ENCODE peak calls at places on chromosomes 6 and 20, in eight cellular contexts. S, F, O, X, K, V, Y and J are unnamed samples.

GRCh38 chr6:148972481-148972880 is 225.7 kb downstream of the UST start:
- DNase-seq in F (peak), K (no peak), S (peak), V (peak), X (no peak), Y (no peak), O (peak), J (peak)

GRCh38 chr6:134534708-134535149 is 216.8 kb upstream of the SGK1 start:
- DNase-seq in O (no peak), S (no peak), V (peak), X (no peak), K (no peak), Y (no peak), F (no peak), J (peak)

GRCh38 chr20:61813791-61814190 is 251.9 kb downstream of the TAF4 start:
- DNase-seq in K (no peak), X (no peak), V (no peak), Y (no peak), O (no peak), F (no peak), S (no peak), J (no peak)

GRCh38 chr6:163324928-163325784 is 89.4 kb upstream of the QKI start:
- DNase-seq in X (no peak), V (peak), O (peak), F (no peak), K (no peak), Y (no peak), S (no peak), J (no peak)

GRCh38 chr6:52594216-52594615 is 17.4 kb upstream of the TRAM2 start:
- DNase-seq in Y (no peak), S (no peak), V (no peak), F (no peak), O (no peak), K (no peak), X (no peak), J (no peak)

GRCh38 chr20:45119556-45120266 is 4.6 kb downstream of the WFDC12 start:
- DNase-seq in K (no peak), S (no peak), Y (no peak), X (no peak), F (no peak), O (no peak), V (no peak), J (no peak)

GRCh38 chr6:41967312-41968287 is 26.0 kb upstream of the CCND3 start:
- DNase-seq in V (peak), Y (no peak), O (no peak), F (peak), K (no peak), X (no peak), S (no peak), J (peak)

GRCh38 chr6:108944707-108945685 is 96.8 kb downstream of the ARMC2 start:
- DNase-seq in Y (no peak), S (no peak), K (peak), V (no peak), F (no peak), O (no peak), X (peak), J (peak)

GRCh38 chr6:79694623-79695311 is 63.6 kb downstream of the SH3BGRL2 start:
- DNase-seq in F (peak), S (no peak), O (no peak), X (no peak), V (no peak), Y (no peak), K (no peak), J (no peak)

GRCh38 chr20:23047738-23048214 is 1.7 kb downstream of the THBD start:
- DNase-seq in O (peak), F (peak), S (no peak), Y (peak), X (peak), V (peak), K (no peak), J (no peak)

GRCh38 chr20:59472059-59472458 is 132.3 kb upstream of the PHACTR3 start:
- DNase-seq in O (no peak), X (no peak), Y (peak), K (no peak), V (no peak), F (no peak), S (no peak), J (no peak)

GRCh38 chr6:4371207-4371921 is 236.0 kb upstream of the ECI2 start:
- DNase-seq in S (peak), V (no peak), Y (peak), X (peak), F (peak), K (no peak), O (peak), J (no peak)

GRCh38 chr6:98980814-98981213 is 33.1 kb upstream of the FBXL4 start:
- DNase-seq in S (no peak), K (no peak), O (no peak), X (no peak), Y (no peak), F (peak), V (no peak), J (no peak)

GRCh38 chr20:63178889-63179751 is 36.8 kb downstream of the YTHDF1 start:
- DNase-seq in S (peak), O (peak), Y (no peak), X (peak), F (peak), V (peak), K (no peak), J (no peak)

GRCh38 chr20:49481116-49481515 is 1.4 kb downstream of the KCNB1 start:
- DNase-seq in O (no peak), K (no peak), X (no peak), F (no peak), S (no peak), Y (no peak), V (no peak), J (no peak)
- H3K27ac ChIP-seq in O (no peak), K (no peak), X (no peak), F (no peak), S (no peak), Y (no peak), V (no peak), J (no peak)

DNA sequence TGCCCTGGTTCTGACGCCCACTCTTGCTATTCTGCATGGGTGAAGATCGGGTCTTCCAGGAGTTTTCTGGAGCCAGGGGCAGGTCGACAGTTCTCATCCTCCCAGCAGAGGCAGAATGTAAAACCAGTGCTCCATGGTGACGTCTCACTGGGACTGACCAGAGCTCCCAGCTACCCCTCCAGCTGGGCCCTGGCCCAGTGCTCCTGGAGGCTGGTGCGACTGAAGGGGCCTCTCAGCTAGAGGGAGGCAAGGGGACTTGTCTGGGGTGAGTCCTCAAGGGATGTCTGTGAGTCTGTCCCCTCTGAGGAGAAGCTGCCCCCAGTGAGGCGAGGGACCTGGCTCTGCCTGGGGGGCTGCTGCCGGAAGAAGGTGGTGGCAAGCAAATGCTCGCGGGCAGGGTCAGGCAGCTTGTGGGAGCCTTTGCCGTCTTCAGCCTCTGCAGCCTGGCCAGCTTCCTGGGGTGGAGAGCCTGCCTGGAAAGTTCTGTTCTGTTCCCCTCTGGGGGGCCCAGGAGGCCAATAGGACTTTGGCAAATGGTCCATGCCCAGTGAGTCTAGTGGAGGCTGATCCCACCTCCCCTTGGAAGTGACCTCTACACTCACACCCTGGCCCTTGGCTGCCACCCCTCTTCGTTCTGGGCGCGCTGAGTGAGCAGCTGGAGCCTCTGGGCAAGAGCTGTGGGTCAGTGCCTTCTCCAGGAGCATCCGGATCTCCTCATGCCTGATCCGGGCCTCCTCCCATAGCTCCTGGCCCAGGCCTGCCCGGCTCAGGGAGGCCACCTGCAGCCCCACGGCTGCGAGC is 47.5 kb downstream of the KIAA1755 start:
- DNase-seq in V (no peak), K (no peak), Y (peak), F (no peak), S (no peak), X (no peak), O (no peak), J (no peak)
- H3K27ac ChIP-seq in V (no peak), K (no peak), Y (no peak), F (no peak), S (no peak), X (peak), O (no peak), J (no peak)

GRCh38 chr20:49231461-49231860 is 12.2 kb downstream of the DDX27 start:
- DNase-seq in S (no peak), O (no peak), F (no peak), X (no peak), K (no peak), Y (peak), V (no peak), J (no peak)

GRCh38 chr20:49228676-49229075 is 9.5 kb downstream of the DDX27 start:
- DNase-seq in F (no peak), K (no peak), S (no peak), X (no peak), Y (peak), V (no peak), O (no peak), J (no peak)

GRCh38 chr20:49233226-49233625 is 14.0 kb downstream of the DDX27 start:
- DNase-seq in K (no peak), F (no peak), X (no peak), S (no peak), O (no peak), Y (peak), V (no peak), J (no peak)

GRCh38 chr20:49230021-49230420 is 10.8 kb downstream of the DDX27 start:
- DNase-seq in Y (no peak), O (no peak), X (no peak), S (no peak), K (no peak), V (no peak), F (no peak), J (no peak)

GRCh38 chr20:49230575-49231211 is 11.5 kb downstream of the DDX27 start:
- DNase-seq in X (peak), K (no peak), S (no peak), V (no peak), O (no peak), F (no peak), Y (no peak), J (no peak)
- H3K27ac ChIP-seq in X (no peak), K (no peak), S (no peak), V (no peak), O (no peak), F (no peak), Y (no peak), J (peak)

GRCh38 chr20:4971064-4971463 is 30.2 kb downstream of the SLC23A2 start:
- DNase-seq in Y (no peak), K (no peak), V (no peak), S (no peak), F (no peak), O (no peak), X (no peak), J (no peak)

GRCh38 chr20:4961746-4962145 is 39.6 kb downstream of the SLC23A2 start:
- DNase-seq in X (peak), K (peak), V (no peak), F (no peak), O (no peak), Y (no peak), S (no peak), J (no peak)

GRCh38 chr20:4962257-4962855 is 39.0 kb downstream of the SLC23A2 start:
- DNase-seq in F (no peak), V (no peak), Y (no peak), O (no peak), X (no peak), S (no peak), K (no peak), J (no peak)

GRCh38 chr20:4967752-4968477 is 33.4 kb downstream of the SLC23A2 start:
- DNase-seq in V (no peak), S (no peak), Y (no peak), K (no peak), O (no peak), F (no peak), X (no peak), J (no peak)

GRCh38 chr20:4966826-4967751 is 34.2 kb downstream of the SLC23A2 start:
- DNase-seq in O (no peak), Y (no peak), K (no peak), F (no peak), S (no peak), V (no peak), X (no peak), J (no peak)
- H3K27ac ChIP-seq in O (peak), Y (no peak), K (no peak), F (no peak), S (no peak), V (no peak), X (no peak), J (no peak)

DNA sequence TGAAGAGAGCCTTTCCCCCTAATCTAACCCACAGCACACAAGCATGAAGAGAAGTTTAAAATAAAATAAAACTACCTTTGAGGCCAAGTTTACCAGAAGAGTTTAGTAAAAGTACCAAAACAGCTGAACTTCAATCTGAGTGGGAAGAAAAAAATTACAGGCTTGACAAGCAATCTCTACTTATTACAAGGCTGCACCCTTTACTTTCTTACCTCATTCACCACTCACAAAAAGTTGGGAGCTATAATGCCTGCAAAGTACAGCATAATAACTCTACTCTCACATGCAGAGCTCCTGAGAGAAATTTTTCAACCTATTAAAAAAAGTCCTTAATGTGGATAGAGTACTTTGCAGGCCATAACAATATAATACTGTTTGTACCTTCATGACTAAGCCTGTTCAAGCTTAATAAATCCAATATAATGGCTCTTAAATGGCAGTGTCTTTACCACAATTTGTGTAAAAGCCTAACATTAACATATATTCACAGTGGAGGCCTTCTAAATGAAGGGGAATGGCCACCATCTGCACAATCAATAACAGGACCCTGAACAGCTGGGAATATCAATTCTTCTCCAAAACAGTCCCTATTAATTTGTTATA is 103.1 kb downstream of the DST start:
- DNase-seq in F (no peak), V (no peak), X (no peak), S (no peak), O (no peak), Y (no peak), K (no peak), J (no peak)
- H3K27ac ChIP-seq in F (no peak), V (no peak), X (peak), S (no peak), O (no peak), Y (peak), K (no peak), J (peak)

GRCh38 chr20:853406-853996 is 20.0 kb downstream of the FAM110A start:
- DNase-seq in Y (peak), V (no peak), K (no peak), O (no peak), X (no peak), S (no peak), F (no peak), J (no peak)

GRCh38 chr20:856361-856775 is 22.9 kb downstream of the FAM110A start:
- DNase-seq in V (peak), X (no peak), K (no peak), F (no peak), Y (peak), S (no peak), O (no peak), J (peak)

GRCh38 chr20:858011-858410 is 24.5 kb downstream of the FAM110A start:
- DNase-seq in K (no peak), S (no peak), O (no peak), V (no peak), Y (peak), F (no peak), X (no peak), J (peak)

GRCh38 chr20:854601-855000 is 21.1 kb downstream of the FAM110A start:
- DNase-seq in X (no peak), K (no peak), F (no peak), Y (peak), V (no peak), S (no peak), O (no peak), J (no peak)

GRCh38 chr20:855466-856360 is 22.2 kb downstream of the FAM110A start:
- DNase-seq in K (no peak), X (no peak), O (no peak), Y (peak), V (no peak), S (no peak), F (no peak), J (peak)
- H3K27ac ChIP-seq in K (no peak), X (no peak), O (no peak), Y (no peak), V (peak), S (no peak), F (no peak), J (peak)

GRCh38 chr6:139768196-139768595 is 393.7 kb upstream of the CITED2 start:
- DNase-seq in K (no peak), Y (no peak), V (no peak), S (no peak), X (no peak), O (no peak), F (no peak), J (no peak)
- H3K27ac ChIP-seq in K (no peak), Y (no peak), V (no peak), S (no peak), X (no peak), O (no peak), F (no peak), J (no peak)